ENCODE peak calls at places on chromosomes 5 and 9, in four cellular contexts. J, C, X and R are unnamed samples.

GRCh38 chr5:76715484-76715733 is 517 bp upstream of the F2R start:
- DNase-seq in C (no peak), J (no peak), X (no peak), R (no peak)

GRCh38 chr5:151413800-151414199 is 33.6 kb upstream of the SLC36A1 start:
- DNase-seq in J (no peak), C (no peak), X (no peak), R (no peak)

GRCh38 chr9:36934478-36935065 is 99.5 kb downstream of the PAX5 start:
- DNase-seq in C (no peak), X (no peak), J (no peak), R (no peak)

GRCh38 chr5:142110046-142110531 is 1.5 kb downstream of the NDFIP1 start:
- DNase-seq in X (no peak), J (peak; percentile 41), C (peak; percentile 22), R (no peak)

GRCh38 chr5:543351-543750 is 19.1 kb upstream of the SLC9A3 start:
- DNase-seq in C (no peak), X (no peak), J (no peak), R (no peak)

GRCh38 chr5:32138839-32139493 is 35.2 kb downstream of the GOLPH3 start:
- DNase-seq in X (no peak), C (peak; percentile 41), J (no peak), R (no peak)

GRCh38 chr5:64165500-64166200 is at the start of gene RNF180:
- DNase-seq in X (peak; percentile 56), J (peak; percentile 39), C (peak; percentile 36), R (peak; percentile 26)

GRCh38 chr5:73282923-73283322 is 109.9 kb downstream of the TMEM174 start:
- DNase-seq in C (no peak), X (no peak), J (no peak), R (no peak)

GRCh38 chr9:122368642-122369041 is 2.2 kb upstream of the PTGS1 start:
- DNase-seq in X (no peak), J (no peak), C (no peak), R (no peak)

GRCh38 chr5:9149988-9150387 is 395.9 kb downstream of the SEMA5A start:
- DNase-seq in X (no peak), J (no peak), C (peak; percentile 90), R (peak; percentile 100)

GRCh38 chr9:98867434-98868168 is 60.1 kb downstream of the GALNT12 start:
- DNase-seq in J (peak; percentile 9), C (peak; percentile 87), X (peak; percentile 83), R (no peak)

GRCh38 chr5:112210430-112211005 is 208.6 kb downstream of the EPB41L4A start:
- DNase-seq in J (peak; percentile 63), X (no peak), C (peak; percentile 9), R (peak; percentile 46)

GRCh38 chr5:39902626-39903025 is 477.8 kb upstream of the DAB2 start:
- DNase-seq in C (no peak), J (no peak), X (no peak), R (no peak)

GRCh38 chr5:33611882-33612281 is 171.1 kb downstream of the TARS1 start:
- DNase-seq in X (no peak), C (peak; percentile 69), J (no peak), R (peak; percentile 2)

GRCh38 chr9:4583001-4583400 is 79.1 kb upstream of the PLPP6 start:
- DNase-seq in C (no peak), X (no peak), J (no peak), R (no peak)
- H3K4me3 ChIP-seq in C (no peak overlapping the region), X (no peak overlapping the region), J (no peak overlapping the region), R (no peak overlapping the region)

DNA sequence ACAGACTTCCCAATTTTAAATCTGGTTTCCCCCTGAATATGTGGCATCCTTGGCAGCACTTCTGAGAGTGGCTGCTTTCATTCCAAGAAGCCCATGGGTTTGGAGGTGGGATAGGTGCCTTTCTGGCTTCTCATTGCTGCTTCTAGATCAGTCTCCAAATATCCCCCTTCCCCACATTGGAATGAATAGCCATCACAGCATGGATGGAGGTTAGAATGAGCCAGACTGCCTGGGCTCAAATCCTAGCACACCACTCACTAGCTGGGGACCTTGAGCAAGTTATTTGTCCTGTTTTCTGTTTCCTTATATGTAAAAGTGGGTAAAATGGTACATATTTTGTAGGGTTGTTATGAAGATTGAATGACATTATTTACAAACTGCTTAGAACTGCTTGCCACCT is 13.8 kb upstream of the IL13 start:
- DNase-seq in J (no peak), C (no peak), X (no peak), R (no peak)
- TF ChIP-seq CTCF in J (no peak), C (no peak), X (no peak), R (no peak)

DNA sequence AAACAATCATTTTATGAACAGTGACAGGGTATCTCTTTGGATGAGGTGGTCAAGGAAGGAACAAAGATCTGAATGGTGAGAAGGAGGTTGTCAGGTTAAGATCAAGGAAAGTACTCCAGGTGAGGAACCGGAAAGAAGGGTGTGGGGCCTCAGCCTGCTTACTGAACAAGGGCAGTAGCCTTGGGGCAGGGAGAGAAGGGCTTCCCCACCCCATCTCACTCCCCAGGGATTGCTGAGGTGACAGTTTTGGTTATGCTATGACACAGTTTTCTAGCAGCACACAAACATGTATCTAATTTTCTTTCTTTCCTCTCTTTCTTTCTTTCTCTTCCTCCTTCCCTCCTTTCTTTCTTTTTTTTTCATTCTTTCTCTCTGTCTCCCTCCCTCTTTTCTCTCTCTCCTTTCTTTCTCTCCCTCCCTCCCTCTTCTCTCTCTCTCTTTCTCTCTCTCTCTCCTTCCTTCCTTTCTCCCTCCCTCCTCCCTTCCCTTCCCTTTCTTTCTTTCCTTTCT is 4.1 kb upstream of the HDHD3 start:
- DNase-seq in X (no peak), J (no peak), C (no peak), R (peak; percentile 36)
- H3K36me3 ChIP-seq in X (no peaks in the 10 kb centered on the region), J (no peaks in the 10 kb centered on the region), C (no peaks in the 10 kb centered on the region), R (no peaks in the 10 kb centered on the region)

DNA sequence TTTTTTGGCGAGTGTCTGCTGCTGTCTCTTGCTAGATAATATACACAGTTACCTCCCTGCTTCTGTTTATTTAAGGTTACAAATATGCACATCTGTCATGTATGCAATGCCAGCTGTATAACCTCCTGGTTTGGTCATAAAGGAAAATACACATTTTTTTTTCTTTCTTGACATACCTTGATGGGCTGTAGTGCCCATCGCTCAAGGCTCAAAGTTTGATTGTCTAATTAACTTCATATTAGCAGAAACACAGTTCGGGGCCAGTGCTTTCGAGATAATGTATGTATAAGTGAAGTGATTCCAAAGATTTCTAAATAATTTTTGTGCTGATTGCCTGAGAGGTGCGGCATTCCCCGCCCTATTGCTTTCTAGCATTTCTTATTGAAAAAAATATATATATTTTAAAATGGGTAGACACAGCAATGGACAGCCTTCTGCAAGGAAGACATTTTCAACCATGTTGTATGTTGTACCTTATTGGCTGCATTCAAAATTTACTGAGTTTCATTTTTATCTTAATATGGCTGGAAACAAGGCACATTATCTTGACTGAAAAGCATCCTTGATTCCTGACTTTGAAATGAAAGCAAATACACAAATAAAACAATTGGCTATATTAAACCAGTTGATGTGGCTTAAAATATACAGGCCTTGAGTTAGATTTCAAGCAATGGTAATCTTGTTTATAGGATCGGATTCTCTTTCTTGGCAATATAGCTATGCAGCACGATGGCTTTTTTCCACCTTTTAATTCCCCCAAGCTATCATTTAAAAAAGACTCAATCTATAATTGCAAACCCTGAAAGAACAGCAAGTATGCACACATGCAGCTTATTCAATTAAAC is 206.1 kb downstream of the MEF2C start:
- DNase-seq in X (no peak), C (peak; percentile 15), J (no peak), R (no peak)
- H3K4me3 ChIP-seq in X (no peak overlapping the region), C (peak overlapping the region; percentile 83), J (no peak overlapping the region), R (no peak overlapping the region)

GRCh38 chr5:87887247-87887646 is 381.4 kb downstream of the TMEM161B start:
- DNase-seq in X (no peak), C (no peak), J (no peak), R (no peak)

GRCh38 chr5:87888139-87888538 is 380.5 kb downstream of the TMEM161B start:
- DNase-seq in C (no peak), X (no peak), J (no peak), R (no peak)

GRCh38 chr5:87885727-87886126 is 382.9 kb downstream of the TMEM161B start:
- DNase-seq in X (no peak), C (no peak), J (no peak), R (no peak)
- TF ChIP-seq CTCF in X (peak; percentile 9), C (no peak), J (no peak), R (no peak)

DNA sequence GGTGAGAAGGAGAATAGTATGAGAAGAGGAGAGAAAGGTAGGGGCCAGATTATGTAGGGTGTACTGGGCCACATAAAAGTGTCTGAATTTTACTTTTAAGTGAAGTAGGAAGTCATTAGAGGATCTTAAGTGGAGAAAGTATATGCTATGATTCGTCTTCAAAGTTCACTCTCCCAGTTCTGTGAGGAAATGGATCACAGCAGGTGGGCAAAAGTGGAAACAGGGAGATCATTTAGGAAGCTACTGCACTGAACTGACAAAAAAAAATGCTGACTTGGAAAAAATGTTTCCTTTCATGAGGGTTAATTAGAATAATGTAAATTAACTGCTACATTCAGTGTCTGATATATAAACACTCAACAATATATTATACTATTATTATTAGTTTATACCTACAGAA is 2.4 kb downstream of the KIF24 start:
- DNase-seq in J (no peak), C (no peak), X (no peak), R (no peak)
- H3K36me3 ChIP-seq in J (no peaks in the 10 kb centered on the region), C (no peaks in the 10 kb centered on the region), X (no peaks in the 10 kb centered on the region), R (no peaks in the 10 kb centered on the region)

GRCh38 chr9:107212613-107213012 is 70.5 kb upstream of the RAD23B start:
- DNase-seq in X (no peak), C (no peak), J (no peak), R (no peak)

GRCh38 chr9:107211331-107211730 is 71.7 kb upstream of the RAD23B start:
- DNase-seq in J (no peak), X (no peak), C (no peak), R (no peak)

GRCh38 chr9:107213561-107214028 is 69.5 kb upstream of the RAD23B start:
- DNase-seq in X (no peak), C (peak; percentile 96), J (peak; percentile 50), R (peak; percentile 95)

GRCh38 chr9:107214381-107214780 is 68.7 kb upstream of the RAD23B start:
- DNase-seq in C (peak; percentile 44), J (no peak), X (no peak), R (no peak)

DNA sequence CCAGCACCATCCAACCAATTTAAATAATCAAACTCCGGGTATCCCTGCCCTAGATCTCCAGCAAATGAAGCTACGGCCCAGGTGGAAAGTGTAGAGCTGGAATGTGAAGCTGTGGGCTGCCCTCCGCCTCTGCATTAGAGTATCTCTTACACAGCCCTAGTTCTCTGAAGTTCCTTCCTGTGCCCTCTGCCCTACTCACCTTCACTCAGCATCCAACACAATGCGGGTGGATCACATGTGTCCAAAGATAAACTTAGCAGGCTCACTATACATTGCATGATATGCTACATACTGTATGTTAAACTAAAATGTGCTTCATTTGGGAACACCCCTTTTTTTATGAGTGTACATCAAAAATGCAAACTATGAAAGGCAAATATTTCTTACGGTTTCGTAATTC is 70.0 kb upstream of the RAD23B start:
- DNase-seq in C (no peak), J (no peak), X (no peak), R (no peak)
- H3K4me3 ChIP-seq in C (no peak overlapping the region), J (no peak overlapping the region), X (no peak overlapping the region), R (no peak overlapping the region)

GRCh38 chr9:105275938-105276337 is 31.5 kb downstream of the SLC44A1 start:
- DNase-seq in J (no peak), X (no peak), C (no peak), R (no peak)

GRCh38 chr9:105269593-105269992 is 25.1 kb downstream of the SLC44A1 start:
- DNase-seq in C (no peak), J (no peak), X (no peak), R (no peak)

DNA sequence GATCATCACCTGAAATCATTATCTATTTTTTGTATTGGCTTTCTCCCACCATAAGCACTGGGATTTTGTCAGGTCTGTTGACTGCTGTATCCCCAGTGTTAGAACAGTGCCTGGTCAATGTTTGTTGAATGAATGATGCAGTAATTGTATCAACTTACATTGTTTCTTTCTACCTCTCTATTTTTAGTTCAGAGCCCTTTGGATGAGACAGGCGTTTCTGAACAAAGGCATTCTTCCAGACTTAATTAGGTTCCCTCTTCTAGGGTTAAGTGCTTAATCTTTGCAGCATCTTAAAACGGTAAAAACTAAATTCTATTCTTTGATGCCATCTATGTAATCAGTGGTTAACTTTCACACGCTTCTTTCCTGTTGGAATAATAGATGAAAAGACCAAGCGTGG is 26.3 kb downstream of the SLC44A1 start:
- DNase-seq in J (no peak), C (no peak), X (no peak), R (no peak)
- TF ChIP-seq CTCF in J (no peak), C (no peak), X (no peak), R (no peak)